ENCODE peak calls at places on chromosome 21, in five cellular contexts. G is kidney; I is mammary epithelial cell; B is CD4-positive, CD25-positive, alpha-beta regulatory T cell; S is BE2C. D is an unnamed sample.

GRCh38 chr21:37335053-37335452 is 31.5 kb upstream of the DYRK1A start:
- DNase-seq in G (no peak), I (no peak), B (no peak), S (no peak), D (no peak)

GRCh38 chr21:36846624-36847023 is 119.8 kb downstream of the HLCS start:
- DNase-seq in G (no peak), I (peak; percentile 21), B (no peak), S (no peak), D (no peak)

GRCh38 chr21:37462087-37462861 is 95.7 kb downstream of the DYRK1A start:
- DNase-seq in G (no peak), I (no peak), B (no peak), S (no peak), D (no peak)

GRCh38 chr21:43658769-43659135 is 536 bp downstream of the HSF2BP start:
- DNase-seq in G (peak; percentile 80), I (no peak), B (no peak), S (no peak), D (no peak)

GRCh38 chr21:15601390-15601789 is 128.4 kb upstream of the USP25 start:
- DNase-seq in G (no peak), I (no peak), B (no peak), S (no peak), D (no peak)

GRCh38 chr21:26686278-26686677 is 113.2 kb upstream of the CYYR1 start:
- DNase-seq in G (no peak), I (peak; percentile 48), B (no peak), S (peak; percentile 67), D (no peak)

GRCh38 chr21:28632718-28633408 is 359.8 kb downstream of the LTN1 start:
- DNase-seq in G (no peak), I (peak; percentile 97), B (no peak), S (no peak), D (no peak)

GRCh38 chr21:26850116-26850643 is 5.0 kb upstream of the ADAMTS1 start:
- DNase-seq in G (no peak), I (peak; percentile 32), B (no peak), S (no peak), D (no peak)

GRCh38 chr21:26124896-26125295 is 45.7 kb downstream of the APP start:
- DNase-seq in G (no peak), I (no peak), B (no peak), S (no peak), D (no peak)

GRCh38 chr21:37748351-37748750 is 167.9 kb downstream of the KCNJ6 start:
- DNase-seq in G (no peak), I (peak; percentile 17), B (no peak), S (no peak), D (no peak)

GRCh38 chr21:21415741-21416140 is 417.5 kb downstream of the NCAM2 start:
- DNase-seq in G (no peak), I (no peak), B (no peak), S (no peak), D (no peak)

GRCh38 chr21:36436829-36437744 is 42.8 kb downstream of the CLDN14 start:
- DNase-seq in G (no peak), I (no peak), B (no peak), S (no peak), D (no peak)

GRCh38 chr21:22374218-22374969 is 1376.2 kb downstream of the NCAM2 start:
- DNase-seq in G (no peak), I (no peak), B (no peak), S (no peak), D (no peak)

GRCh38 chr21:16193758-16194606 is 464.2 kb downstream of the USP25 start:
- DNase-seq in G (peak; percentile 83), I (peak; percentile 61), B (no peak), S (peak; percentile 19), D (peak; percentile 53)

GRCh38 chr21:36606292-36606982 is 92.5 kb upstream of the SIM2 start:
- DNase-seq in G (no peak), I (no peak), B (no peak), S (no peak), D (no peak)

GRCh38 chr21:43907751-43908150 is 42.7 kb downstream of the AGPAT3 start:
- DNase-seq in G (peak; percentile 23), I (no peak), B (no peak), S (no peak), D (no peak)

GRCh38 chr21:31278511-31279155 is 65.4 kb downstream of the TIAM1 start:
- DNase-seq in G (no peak), I (no peak), B (no peak), S (no peak), D (no peak)

GRCh38 chr21:16117851-16118592 is 388.2 kb downstream of the USP25 start:
- DNase-seq in G (no peak), I (peak; percentile 1), B (no peak), S (no peak), D (no peak)

GRCh38 chr21:16181024-16181423 is 451.2 kb downstream of the USP25 start:
- DNase-seq in G (no peak), I (no peak), B (no peak), S (no peak), D (no peak)

GRCh38 chr21:30340714-30341573 is 3.5 kb upstream of the KRTAP27-1 start:
- DNase-seq in G (no peak), I (peak; percentile 45), B (no peak), S (peak; percentile 37), D (no peak)

GRCh38 chr21:36463204-36463603 is 16.7 kb downstream of the CLDN14 start:
- DNase-seq in G (peak; percentile 32), I (no peak), B (no peak), S (no peak), D (no peak)

GRCh38 chr21:23009360-23009759 is 2011.2 kb downstream of the NCAM2 start:
- DNase-seq in G (no peak), I (no peak), B (no peak), S (no peak), D (no peak)

GRCh38 chr21:29678616-29679015 is 261.2 kb downstream of the GRIK1 start:
- DNase-seq in G (no peak), I (no peak), B (no peak), S (no peak), D (no peak)

GRCh38 chr21:36543924-36544323 is 64.0 kb upstream of the CLDN14 start:
- DNase-seq in G (no peak), I (no peak), B (no peak), S (no peak), D (no peak)

GRCh38 chr21:27633631-27634030 is 666.7 kb upstream of the ADAMTS5 start:
- DNase-seq in G (no peak), I (no peak), B (no peak), S (no peak), D (no peak)

GRCh38 chr21:33418686-33419085 is 15.5 kb downstream of the IFNGR2 start:
- DNase-seq in G (no peak), I (no peak), B (no peak), S (no peak), D (no peak)

GRCh38 chr21:33424214-33424613 is 21.0 kb downstream of the IFNGR2 start:
- DNase-seq in G (no peak), I (no peak), B (no peak), S (no peak), D (no peak)

GRCh38 chr21:33421713-33422393 is 18.6 kb downstream of the IFNGR2 start:
- DNase-seq in G (no peak), I (no peak), B (no peak), S (no peak), D (no peak)

GRCh38 chr21:33414926-33415325 is 11.7 kb downstream of the IFNGR2 start:
- DNase-seq in G (no peak), I (no peak), B (no peak), S (no peak), D (no peak)

DNA sequence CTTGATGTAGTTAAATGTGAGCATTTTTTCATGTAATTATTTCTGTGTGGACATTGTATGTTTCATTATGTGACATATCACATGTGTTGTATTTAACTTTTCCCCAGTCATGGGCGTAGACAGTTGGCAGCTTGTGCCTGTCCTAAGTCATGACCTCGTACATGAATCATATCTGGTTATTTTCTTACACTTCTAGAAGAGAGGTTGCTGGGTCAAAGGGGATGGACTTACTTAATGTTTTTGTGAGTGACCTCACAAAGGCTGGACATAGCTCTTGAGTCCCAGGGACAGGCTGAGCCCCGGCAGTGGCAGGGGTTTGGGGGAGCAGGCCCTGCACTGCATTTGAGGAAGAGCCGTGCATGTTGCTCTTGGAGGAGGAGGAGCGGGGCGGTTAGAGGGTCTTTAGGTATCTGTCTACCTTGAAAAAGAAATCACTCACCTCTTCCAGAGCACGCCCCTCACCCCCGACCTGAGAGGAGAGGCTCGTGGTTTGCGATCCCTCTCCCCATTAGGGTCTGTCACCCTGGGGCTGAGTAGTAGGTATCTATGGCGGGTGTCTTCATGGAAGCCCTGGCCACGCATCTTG is 16.4 kb downstream of the IFNGR2 start:
- DNase-seq in G (no peak), I (peak; percentile 27), B (no peak), S (no peak), D (no peak)
- H3K36me3 ChIP-seq in G (peaks cover 19% of the 10 kb centered on the region), I (peaks cover 45% of the 10 kb centered on the region), B (peaks cover 56% of the 10 kb centered on the region), S (no peaks in the 10 kb centered on the region), D (peaks cover 26% of the 10 kb centered on the region)

GRCh38 chr21:34639250-34639649 is 24.3 kb upstream of the RCAN1 start:
- DNase-seq in G (no peak), I (no peak), B (no peak), S (no peak), D (no peak)

GRCh38 chr21:34636961-34637360 is 22.0 kb upstream of the RCAN1 start:
- DNase-seq in G (no peak), I (no peak), B (no peak), S (no peak), D (no peak)

GRCh38 chr21:34642211-34643075 is 26.4 kb upstream of the CLIC6 start:
- DNase-seq in G (no peak), I (peak; percentile 54), B (no peak), S (no peak), D (peak; percentile 74)

GRCh38 chr21:34639882-34640788 is 25.2 kb upstream of the RCAN1 start:
- DNase-seq in G (no peak), I (no peak), B (no peak), S (no peak), D (peak; percentile 59)

GRCh38 chr21:34640858-34641257 is 25.9 kb upstream of the RCAN1 start:
- DNase-seq in G (no peak), I (peak; percentile 59), B (no peak), S (no peak), D (no peak)
- H3K4me3 ChIP-seq in G (no peak overlapping the region), I (no peak overlapping the region), B (peak overlapping the region; percentile 85), S (no peak overlapping the region), D (no peak overlapping the region)

GRCh38 chr21:32334980-32335471 is 36.4 kb downstream of the MRAP start:
- DNase-seq in G (no peak), I (no peak), B (no peak), S (peak; percentile 71), D (no peak)
- H3K36me3 ChIP-seq in G (peaks cover 23% of the 10 kb centered on the region), I (peaks cover 52% of the 10 kb centered on the region), B (peaks cover 79% of the 10 kb centered on the region), S (peaks cover 73% of the 10 kb centered on the region), D (peaks cover 29% of the 10 kb centered on the region)

GRCh38 chr21:42237161-42237560 is 18.2 kb downstream of the ABCG1 start:
- DNase-seq in G (no peak), I (no peak), B (no peak), S (no peak), D (no peak)
- H3K4me3 ChIP-seq in G (no peak overlapping the region), I (no peak overlapping the region), B (peak overlapping the region; percentile 82), S (no peak overlapping the region), D (no peak overlapping the region)

GRCh38 chr21:41917531-41917930 is 36.3 kb downstream of the C2CD2 start:
- DNase-seq in G (no peak), I (no peak), B (no peak), S (no peak), D (no peak)

GRCh38 chr21:41914965-41915364 is 35.8 kb upstream of the PRDM15 start:
- DNase-seq in G (no peak), I (no peak), B (no peak), S (no peak), D (no peak)

GRCh38 chr21:41913230-41913629 is 34.1 kb upstream of the PRDM15 start:
- DNase-seq in G (no peak), I (no peak), B (no peak), S (no peak), D (no peak)

GRCh38 chr21:41916888-41917433 is 36.9 kb downstream of the C2CD2 start:
- DNase-seq in G (no peak), I (no peak), B (no peak), S (no peak), D (no peak)

GRCh38 chr21:41914358-41914757 is 35.2 kb upstream of the PRDM15 start:
- DNase-seq in G (peak; percentile 59), I (no peak), B (no peak), S (no peak), D (no peak)
- H3K36me3 ChIP-seq in G (peaks cover 8% of the 10 kb centered on the region), I (peaks cover 14% of the 10 kb centered on the region), B (peaks cover 53% of the 10 kb centered on the region), S (no peaks in the 10 kb centered on the region), D (peaks cover 26% of the 10 kb centered on the region)